ENCODE peak calls at places on chromosomes 2 and 18, in six cellular contexts. One of them, this sample, is unnamed.

GRCh38 chr2:15559800-15560403 is 1.2 kb downstream of the NBAS start:
- DNase-seq in LoVo: no peak
- DNase-seq in HEK293T: no peak
- DNase-seq in NCI-H2171: no peak
- DNase-seq in RPMI8226: no peak
- DNase-seq in H7: no peak
- DNase-seq in this sample: no peak

GRCh38 chr2:8636041-8636491 is 45.8 kb upstream of the ID2 start:
- DNase-seq in LoVo: no peak
- DNase-seq in HEK293T: no peak
- DNase-seq in NCI-H2171: no peak
- DNase-seq in RPMI8226: no peak
- DNase-seq in H7: no peak
- DNase-seq in this sample: no peak

GRCh38 chr18:8803063-8803795 is 97.9 kb downstream of the MTCL1 start:
- DNase-seq in LoVo: no peak
- DNase-seq in HEK293T: no peak
- DNase-seq in NCI-H2171: no peak
- DNase-seq in RPMI8226: no peak
- DNase-seq in H7: no peak
- DNase-seq in this sample: no peak

GRCh38 chr18:8212893-8213805 is 396.1 kb upstream of the RAB12 start:
- DNase-seq in LoVo: no peak
- DNase-seq in HEK293T: no peak
- DNase-seq in NCI-H2171: no peak
- DNase-seq in RPMI8226: no peak
- DNase-seq in H7: no peak
- DNase-seq in this sample: peak; percentile 92

GRCh38 chr2:207479198-207479785 is 50.5 kb upstream of the CREB1 start:
- DNase-seq in LoVo: no peak
- DNase-seq in HEK293T: no peak
- DNase-seq in NCI-H2171: no peak
- DNase-seq in RPMI8226: no peak
- DNase-seq in H7: no peak
- DNase-seq in this sample: no peak

GRCh38 chr2:201886504-201886903 is 80.2 kb downstream of the CDK15 start:
- DNase-seq in LoVo: peak; percentile 41
- DNase-seq in HEK293T: no peak
- DNase-seq in NCI-H2171: no peak
- DNase-seq in RPMI8226: no peak
- DNase-seq in H7: no peak
- DNase-seq in this sample: no peak

GRCh38 chr2:169069341-169069740 is at the start of gene DHRS9:
- DNase-seq in LoVo: peak; percentile 76
- DNase-seq in HEK293T: no peak
- DNase-seq in NCI-H2171: no peak
- DNase-seq in RPMI8226: no peak
- DNase-seq in H7: no peak
- DNase-seq in this sample: no peak

GRCh38 chr2:123453046-123453445 is 572.0 kb upstream of the CNTNAP5 start:
- DNase-seq in LoVo: no peak
- DNase-seq in HEK293T: no peak
- DNase-seq in NCI-H2171: no peak
- DNase-seq in RPMI8226: no peak
- DNase-seq in H7: no peak
- DNase-seq in this sample: no peak

GRCh38 chr2:26941486-26941885 is 29.0 kb upstream of the MAPRE3 start:
- DNase-seq in LoVo: no peak
- DNase-seq in HEK293T: no peak
- DNase-seq in NCI-H2171: no peak
- DNase-seq in RPMI8226: no peak
- DNase-seq in H7: no peak
- DNase-seq in this sample: no peak

GRCh38 chr2:30266051-30266621 is 34.8 kb downstream of the LBH start:
- DNase-seq in LoVo: no peak
- DNase-seq in HEK293T: no peak
- DNase-seq in NCI-H2171: no peak
- DNase-seq in RPMI8226: no peak
- DNase-seq in H7: no peak
- DNase-seq in this sample: no peak

GRCh38 chr2:138403431-138403927 is 98.1 kb upstream of the SPOPL start:
- DNase-seq in LoVo: no peak
- DNase-seq in HEK293T: no peak
- DNase-seq in NCI-H2171: no peak
- DNase-seq in RPMI8226: no peak
- DNase-seq in H7: no peak
- DNase-seq in this sample: no peak

GRCh38 chr2:196607073-196607472 is 32.4 kb upstream of the CCDC150 start:
- DNase-seq in LoVo: no peak
- DNase-seq in HEK293T: no peak
- DNase-seq in NCI-H2171: no peak
- DNase-seq in RPMI8226: no peak
- DNase-seq in H7: no peak
- DNase-seq in this sample: no peak

GRCh38 chr2:57987835-57988573 is 58.6 kb upstream of the VRK2 start:
- DNase-seq in LoVo: peak; percentile 14
- DNase-seq in HEK293T: no peak
- DNase-seq in NCI-H2171: no peak
- DNase-seq in RPMI8226: no peak
- DNase-seq in H7: no peak
- DNase-seq in this sample: no peak

GRCh38 chr18:75369026-75369425 is 58.5 kb downstream of the SMIM21 start:
- DNase-seq in LoVo: no peak
- DNase-seq in HEK293T: no peak
- DNase-seq in NCI-H2171: no peak
- DNase-seq in RPMI8226: no peak
- DNase-seq in H7: no peak
- DNase-seq in this sample: no peak

GRCh38 chr18:46013484-46014189 is 46.5 kb upstream of the EPG5 start:
- DNase-seq in LoVo: no peak
- DNase-seq in HEK293T: no peak
- DNase-seq in NCI-H2171: no peak
- DNase-seq in RPMI8226: peak; percentile 58
- DNase-seq in H7: no peak
- DNase-seq in this sample: no peak

GRCh38 chr2:20611077-20611843 is 39.6 kb downstream of the HS1BP3 start:
- DNase-seq in LoVo: no peak
- DNase-seq in HEK293T: no peak
- DNase-seq in NCI-H2171: no peak
- DNase-seq in RPMI8226: no peak
- DNase-seq in H7: no peak
- DNase-seq in this sample: peak; percentile 87

GRCh38 chr2:121128741-121129659 is 156.0 kb downstream of the TFCP2L1 start:
- DNase-seq in LoVo: peak; percentile 72
- DNase-seq in HEK293T: peak; percentile 66
- DNase-seq in NCI-H2171: no peak
- DNase-seq in RPMI8226: peak; percentile 71
- DNase-seq in H7: peak; percentile 79
- DNase-seq in this sample: no peak

GRCh38 chr2:109499549-109499948 is 114.2 kb downstream of the SEPTIN10 start:
- DNase-seq in LoVo: no peak
- DNase-seq in HEK293T: no peak
- DNase-seq in NCI-H2171: no peak
- DNase-seq in RPMI8226: no peak
- DNase-seq in H7: no peak
- DNase-seq in this sample: no peak

GRCh38 chr2:60294901-60295590 is 258.4 kb downstream of the BCL11A start:
- DNase-seq in LoVo: no peak
- DNase-seq in HEK293T: no peak
- DNase-seq in NCI-H2171: no peak
- DNase-seq in RPMI8226: no peak
- DNase-seq in H7: peak; percentile 54
- DNase-seq in this sample: no peak

GRCh38 chr18:77346446-77346845 is 96.8 kb downstream of the GALR1 start:
- DNase-seq in LoVo: no peak
- DNase-seq in HEK293T: no peak
- DNase-seq in NCI-H2171: no peak
- DNase-seq in RPMI8226: no peak
- DNase-seq in H7: no peak
- DNase-seq in this sample: no peak

GRCh38 chr18:50665015-50665414 is 105.1 kb downstream of the MAPK4 start:
- DNase-seq in LoVo: no peak
- DNase-seq in HEK293T: no peak
- DNase-seq in NCI-H2171: no peak
- DNase-seq in RPMI8226: no peak
- DNase-seq in H7: no peak
- DNase-seq in this sample: no peak

GRCh38 chr2:190320696-190321095 is 1.1 kb upstream of the HIBCH start:
- DNase-seq in LoVo: no peak
- DNase-seq in HEK293T: no peak
- DNase-seq in NCI-H2171: no peak
- DNase-seq in RPMI8226: no peak
- DNase-seq in H7: no peak
- DNase-seq in this sample: no peak

GRCh38 chr2:57429821-57430220 is 616.8 kb upstream of the VRK2 start:
- DNase-seq in LoVo: no peak
- DNase-seq in HEK293T: no peak
- DNase-seq in NCI-H2171: no peak
- DNase-seq in RPMI8226: no peak
- DNase-seq in H7: no peak
- DNase-seq in this sample: no peak

GRCh38 chr18:67818432-67818831 is 301.9 kb upstream of the DSEL start:
- DNase-seq in LoVo: no peak
- DNase-seq in HEK293T: no peak
- DNase-seq in NCI-H2171: no peak
- DNase-seq in RPMI8226: no peak
- DNase-seq in H7: no peak
- DNase-seq in this sample: no peak

GRCh38 chr2:171996021-171996420 is 3.7 kb upstream of the METAP1D start:
- DNase-seq in LoVo: no peak
- DNase-seq in HEK293T: no peak
- DNase-seq in NCI-H2171: no peak
- DNase-seq in RPMI8226: no peak
- DNase-seq in H7: no peak
- DNase-seq in this sample: no peak

GRCh38 chr2:182971820-182972547 is 66.3 kb downstream of the NCKAP1 start:
- DNase-seq in LoVo: no peak
- DNase-seq in HEK293T: no peak
- DNase-seq in NCI-H2171: no peak
- DNase-seq in RPMI8226: no peak
- DNase-seq in H7: no peak
- DNase-seq in this sample: no peak

GRCh38 chr18:48979944-48980890 is 29.5 kb upstream of the SMAD7 start:
- DNase-seq in LoVo: peak; percentile 31
- DNase-seq in HEK293T: no peak
- DNase-seq in NCI-H2171: no peak
- DNase-seq in RPMI8226: no peak
- DNase-seq in H7: peak; percentile 19
- DNase-seq in this sample: no peak

GRCh38 chr2:86352137-86352931 is 14.9 kb upstream of the REEP1 start:
- DNase-seq in LoVo: no peak
- DNase-seq in HEK293T: no peak
- DNase-seq in NCI-H2171: no peak
- DNase-seq in RPMI8226: no peak
- DNase-seq in H7: no peak
- DNase-seq in this sample: no peak

GRCh38 chr2:99572380-99572779 is 82.6 kb upstream of the REV1 start:
- DNase-seq in LoVo: no peak
- DNase-seq in HEK293T: no peak
- DNase-seq in NCI-H2171: peak; percentile 38
- DNase-seq in RPMI8226: no peak
- DNase-seq in H7: no peak
- DNase-seq in this sample: no peak

GRCh38 chr2:56077352-56077915 is 106.4 kb upstream of the CCDC85A start:
- DNase-seq in LoVo: peak; percentile 30
- DNase-seq in HEK293T: peak; percentile 26
- DNase-seq in NCI-H2171: no peak
- DNase-seq in RPMI8226: peak; percentile 20
- DNase-seq in H7: peak; percentile 51
- DNase-seq in this sample: no peak

This sample was measured in brain pericyte.